ENCODE peak calls at places on chromosome 15, in six cellular contexts. One of them, this sample, is unnamed. For H3K36me3, the result is how much of the 10 kb centered on the place peaks cover.

GRCh38 chr15:100438570-100438969 is 90.2 kb downstream of the CERS3 start:
- DNase-seq in H1: no peak
- DNase-seq in IMR-90: no peak
- DNase-seq in neuronal stem cell: no peak
- DNase-seq in mesenchymal stem cell: no peak
- DNase-seq in trophoblast cell: no peak
- DNase-seq in this sample: no peak

GRCh38 chr15:36964626-36965025 is 135.7 kb downstream of the MEIS2 start:
- DNase-seq in H1: no peak
- DNase-seq in IMR-90: no peak
- DNase-seq in neuronal stem cell: no peak
- DNase-seq in mesenchymal stem cell: no peak
- DNase-seq in trophoblast cell: no peak
- DNase-seq in this sample: no peak

GRCh38 chr15:101617390-101617965 is 34.7 kb downstream of the TM2D3 start:
- DNase-seq in H1: no peak
- DNase-seq in IMR-90: no peak
- DNase-seq in neuronal stem cell: no peak
- DNase-seq in mesenchymal stem cell: no peak
- DNase-seq in trophoblast cell: no peak
- DNase-seq in this sample: no peak

GRCh38 chr15:75114327-75114726 is 87.4 kb upstream of the C15orf39 start:
- DNase-seq in H1: no peak
- DNase-seq in IMR-90: no peak
- DNase-seq in neuronal stem cell: no peak
- DNase-seq in mesenchymal stem cell: no peak
- DNase-seq in trophoblast cell: no peak
- DNase-seq in this sample: no peak

GRCh38 chr15:67097424-67097823 is 32.0 kb downstream of the SMAD3 start:
- DNase-seq in H1: no peak
- DNase-seq in IMR-90: no peak
- DNase-seq in neuronal stem cell: no peak
- DNase-seq in mesenchymal stem cell: no peak
- DNase-seq in trophoblast cell: no peak
- DNase-seq in this sample: no peak

GRCh38 chr15:36361351-36361870 is 218.0 kb upstream of the CDIN1 start:
- DNase-seq in H1: no peak
- DNase-seq in IMR-90: peak
- DNase-seq in neuronal stem cell: no peak
- DNase-seq in mesenchymal stem cell: peak
- DNase-seq in trophoblast cell: no peak
- DNase-seq in this sample: peak

GRCh38 chr15:85545185-85545584 is 164.8 kb downstream of the AKAP13 start:
- DNase-seq in H1: no peak
- DNase-seq in IMR-90: peak
- DNase-seq in neuronal stem cell: no peak
- DNase-seq in mesenchymal stem cell: peak
- DNase-seq in trophoblast cell: peak
- DNase-seq in this sample: no peak

GRCh38 chr15:70055601-70056051 is 42.1 kb downstream of the TLE3 start:
- DNase-seq in H1: no peak
- DNase-seq in IMR-90: no peak
- DNase-seq in neuronal stem cell: no peak
- DNase-seq in mesenchymal stem cell: no peak
- DNase-seq in trophoblast cell: peak
- DNase-seq in this sample: peak

GRCh38 chr15:82545478-82545877 is 5.2 kb upstream of the RPS17 start:
- DNase-seq in H1: no peak
- DNase-seq in IMR-90: no peak
- DNase-seq in neuronal stem cell: no peak
- DNase-seq in mesenchymal stem cell: no peak
- DNase-seq in trophoblast cell: no peak
- DNase-seq in this sample: no peak

GRCh38 chr15:55775316-55775715 is 32.4 kb upstream of the PRTG start:
- DNase-seq in H1: no peak
- DNase-seq in IMR-90: no peak
- DNase-seq in neuronal stem cell: no peak
- DNase-seq in mesenchymal stem cell: peak
- DNase-seq in trophoblast cell: peak
- DNase-seq in this sample: peak

GRCh38 chr15:66461917-66462316 is 35.6 kb downstream of the SNAPC5 start:
- DNase-seq in H1: no peak
- DNase-seq in IMR-90: peak
- DNase-seq in neuronal stem cell: no peak
- DNase-seq in mesenchymal stem cell: peak
- DNase-seq in trophoblast cell: peak
- DNase-seq in this sample: no peak

GRCh38 chr15:38868326-38869114 is 303.9 kb upstream of the RASGRP1 start:
- DNase-seq in H1: no peak
- DNase-seq in IMR-90: peak
- DNase-seq in neuronal stem cell: no peak
- DNase-seq in mesenchymal stem cell: peak
- DNase-seq in trophoblast cell: peak
- DNase-seq in this sample: peak

GRCh38 chr15:41796457-41796856 is 22.2 kb downstream of the MAPKBP1 start:
- DNase-seq in H1: no peak
- DNase-seq in IMR-90: peak
- DNase-seq in neuronal stem cell: no peak
- DNase-seq in mesenchymal stem cell: no peak
- DNase-seq in trophoblast cell: peak
- DNase-seq in this sample: no peak

GRCh38 chr15:75368689-75369239 is 357 bp upstream of the MAN2C1 start:
- DNase-seq in H1: no peak
- DNase-seq in IMR-90: peak
- DNase-seq in neuronal stem cell: no peak
- DNase-seq in mesenchymal stem cell: peak
- DNase-seq in trophoblast cell: no peak
- DNase-seq in this sample: no peak

GRCh38 chr15:25687276-25687675 is 175.9 kb downstream of the ATP10A start:
- DNase-seq in H1: no peak
- DNase-seq in IMR-90: no peak
- DNase-seq in neuronal stem cell: no peak
- DNase-seq in mesenchymal stem cell: no peak
- DNase-seq in trophoblast cell: no peak
- DNase-seq in this sample: no peak

GRCh38 chr15:32824777-32825176 is 107.0 kb downstream of the GREM1 start:
- DNase-seq in H1: no peak
- DNase-seq in IMR-90: peak
- DNase-seq in neuronal stem cell: no peak
- DNase-seq in mesenchymal stem cell: peak
- DNase-seq in trophoblast cell: peak
- DNase-seq in this sample: no peak

GRCh38 chr15:85379403-85380131 is 836 bp upstream of the AKAP13 start:
- DNase-seq in H1: no peak
- DNase-seq in IMR-90: no peak
- DNase-seq in neuronal stem cell: no peak
- DNase-seq in mesenchymal stem cell: peak
- DNase-seq in trophoblast cell: peak
- DNase-seq in this sample: no peak

GRCh38 chr15:52225230-52225629 is 34.0 kb upstream of the GNB5 start:
- DNase-seq in H1: no peak
- DNase-seq in IMR-90: no peak
- DNase-seq in neuronal stem cell: no peak
- DNase-seq in mesenchymal stem cell: no peak
- DNase-seq in trophoblast cell: no peak
- DNase-seq in this sample: no peak

GRCh38 chr15:63043391-63044076 is 987 bp downstream of the TPM1 start:
- DNase-seq in H1: no peak
- DNase-seq in IMR-90: no peak
- DNase-seq in neuronal stem cell: no peak
- DNase-seq in mesenchymal stem cell: peak
- DNase-seq in trophoblast cell: no peak
- DNase-seq in this sample: no peak
- H3K4ac ChIP-seq in H1: peak
- H3K4ac ChIP-seq in IMR-90: peak
- H3K4ac ChIP-seq in neuronal stem cell: no peak
- H3K4ac ChIP-seq in mesenchymal stem cell: peak
- H3K4ac ChIP-seq in trophoblast cell: peak
- H3K4ac ChIP-seq in this sample: peak

DNA sequence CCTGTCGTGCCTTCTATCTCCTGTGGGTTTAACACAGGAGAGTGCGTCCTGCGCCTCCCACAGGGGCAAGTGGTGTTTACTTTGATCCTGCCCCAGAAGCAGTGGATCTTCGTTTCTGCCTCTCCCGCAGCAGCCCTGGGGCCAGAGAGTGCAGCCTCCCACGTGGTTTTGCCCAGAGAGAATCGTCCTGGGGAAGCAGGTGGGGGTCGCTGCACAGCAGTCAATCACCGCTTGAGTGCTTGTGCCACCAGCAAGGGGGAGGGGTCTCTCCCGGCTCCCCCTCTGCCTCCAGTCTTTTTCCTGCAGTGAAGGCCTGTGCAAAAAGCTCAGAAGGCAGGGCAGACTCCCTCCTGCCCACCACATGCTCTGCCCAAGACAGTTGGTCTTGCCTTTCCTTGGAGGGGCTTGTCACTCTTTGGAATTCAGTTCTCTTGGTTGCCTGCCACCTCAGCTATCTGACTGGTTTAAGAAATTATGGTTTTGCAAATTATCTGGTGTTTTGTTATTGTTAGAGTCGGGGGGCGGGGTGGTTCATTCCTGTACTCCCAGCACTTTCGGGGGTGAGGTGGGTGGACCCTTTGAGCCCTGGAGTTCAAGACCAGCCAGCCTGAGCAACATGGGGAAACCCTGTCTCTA is 26.9 kb downstream of the STOML1 start:
- DNase-seq in H1: no peak
- DNase-seq in IMR-90: no peak
- DNase-seq in neuronal stem cell: no peak
- DNase-seq in mesenchymal stem cell: no peak
- DNase-seq in trophoblast cell: no peak
- DNase-seq in this sample: peak
- H3K18ac ChIP-seq in H1: peak
- H3K18ac ChIP-seq in IMR-90: peak
- H3K18ac ChIP-seq in neuronal stem cell: peak
- H3K18ac ChIP-seq in mesenchymal stem cell: peak
- H3K18ac ChIP-seq in trophoblast cell: no peak
- H3K18ac ChIP-seq in this sample: no peak

DNA sequence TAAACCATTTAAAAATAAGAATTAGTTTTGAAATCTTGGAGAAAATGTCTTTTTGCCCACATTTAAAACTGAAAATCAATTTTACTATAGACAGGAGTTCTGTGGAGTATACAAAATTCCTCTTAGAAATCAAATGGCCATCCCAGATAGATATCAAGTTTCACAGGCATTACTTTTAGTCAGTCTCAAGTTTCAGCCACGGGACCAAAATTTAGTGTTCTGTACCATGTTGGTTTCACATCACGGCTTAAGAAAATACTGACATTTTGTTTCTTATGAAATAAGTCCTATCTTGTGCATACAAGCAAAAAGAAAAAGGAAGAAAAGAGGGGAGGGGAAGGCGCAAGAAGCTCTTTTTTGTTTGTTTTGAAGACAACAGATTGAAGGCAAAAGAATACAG is 45.7 kb downstream of the EIF2AK4 start:
- DNase-seq in H1: no peak
- DNase-seq in IMR-90: peak
- DNase-seq in neuronal stem cell: no peak
- DNase-seq in mesenchymal stem cell: no peak
- DNase-seq in trophoblast cell: no peak
- DNase-seq in this sample: no peak
- H3K36me3 ChIP-seq in H1: under half
- H3K36me3 ChIP-seq in IMR-90: under half
- H3K36me3 ChIP-seq in neuronal stem cell: half or more
- H3K36me3 ChIP-seq in mesenchymal stem cell: under half
- H3K36me3 ChIP-seq in trophoblast cell: under half
- H3K36me3 ChIP-seq in this sample: under half

GRCh38 chr15:72579814-72580213 is 74.7 kb upstream of the GOLGA6B start:
- DNase-seq in H1: no peak
- DNase-seq in IMR-90: no peak
- DNase-seq in neuronal stem cell: no peak
- DNase-seq in mesenchymal stem cell: no peak
- DNase-seq in trophoblast cell: no peak
- DNase-seq in this sample: no peak
- H3K4ac ChIP-seq in H1: no peak
- H3K4ac ChIP-seq in IMR-90: no peak
- H3K4ac ChIP-seq in neuronal stem cell: no peak
- H3K4ac ChIP-seq in mesenchymal stem cell: no peak
- H3K4ac ChIP-seq in trophoblast cell: no peak
- H3K4ac ChIP-seq in this sample: no peak

DNA sequence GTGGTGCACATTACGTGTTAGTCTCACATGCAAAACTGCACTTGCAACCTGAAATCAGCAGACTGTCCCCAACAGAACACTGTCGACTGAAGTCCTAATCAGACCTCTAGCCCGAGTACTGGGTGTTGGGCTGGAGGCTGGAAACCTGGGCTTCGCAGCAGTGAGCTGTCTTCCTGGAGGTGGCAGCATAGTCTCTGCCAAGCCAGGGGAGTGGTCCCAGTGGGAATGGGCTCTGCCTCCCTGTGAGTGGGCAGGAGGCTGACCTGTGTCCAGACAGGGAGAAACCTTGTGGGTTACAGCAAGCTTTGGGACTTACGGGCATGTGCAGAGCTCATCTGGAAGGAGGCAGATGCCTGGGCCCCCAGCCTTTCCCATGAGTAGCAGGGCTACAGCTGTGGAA is 38.2 kb upstream of the MYZAP start:
- DNase-seq in H1: peak
- DNase-seq in IMR-90: no peak
- DNase-seq in neuronal stem cell: no peak
- DNase-seq in mesenchymal stem cell: no peak
- DNase-seq in trophoblast cell: no peak
- DNase-seq in this sample: peak
- H3K18ac ChIP-seq in H1: no peak
- H3K18ac ChIP-seq in IMR-90: no peak
- H3K18ac ChIP-seq in neuronal stem cell: peak
- H3K18ac ChIP-seq in mesenchymal stem cell: no peak
- H3K18ac ChIP-seq in trophoblast cell: no peak
- H3K18ac ChIP-seq in this sample: no peak